ENCODE peak calls at places on chromosomes 2 and 18, in ten cellular contexts. J, F, U, M, R, S, Q, G, T and B are unnamed samples.

GRCh38 chr2:177551989-177552413 is 159.4 kb downstream of the AGPS start:
- DNase-seq in J (no peak), S (no peak), G (peak), R (peak), T (no peak), F (no peak), M (no peak), Q (no peak), U (no peak), B (no peak)

GRCh38 chr2:26988165-26988879 is 17.9 kb downstream of the MAPRE3 start:
- DNase-seq in T (no peak), F (peak), Q (no peak), S (peak), G (no peak), U (no peak), J (no peak), M (no peak), R (no peak), B (no peak)

GRCh38 chr18:73531601-73532000 is 616.0 kb downstream of the FBXO15 start:
- DNase-seq in G (no peak), Q (no peak), R (no peak), T (no peak), J (no peak), S (no peak), M (no peak), F (no peak), U (no peak), B (no peak)

GRCh38 chr2:213266421-213266820 is 17.8 kb upstream of the SPAG16 start:
- DNase-seq in Q (no peak), G (no peak), R (no peak), J (no peak), F (no peak), T (no peak), M (no peak), U (peak), S (no peak), B (no peak)

GRCh38 chr2:100242891-100243670 is 79.2 kb downstream of the LONRF2 start:
- DNase-seq in U (peak), S (peak), T (peak), F (peak), R (no peak), G (peak), J (peak), Q (no peak), M (peak), B (no peak)

GRCh38 chr2:224401641-224402342 is at the start of gene FAM124B:
- DNase-seq in G (no peak), F (peak), M (no peak), S (no peak), J (peak), U (no peak), R (no peak), Q (peak), T (peak), B (peak)

GRCh38 chr2:11508279-11508678 is 25.6 kb upstream of the GREB1 start:
- DNase-seq in F (peak), G (no peak), T (peak), M (no peak), S (peak), U (no peak), R (no peak), J (no peak), Q (no peak), B (no peak)

GRCh38 chr2:138819964-138820363 is 39.8 kb upstream of the NXPH2 start:
- DNase-seq in F (no peak), M (no peak), J (no peak), U (no peak), G (no peak), R (no peak), S (no peak), Q (no peak), T (no peak), B (no peak)

GRCh38 chr18:79402977-79403722 is 7.4 kb downstream of the NFATC1 start:
- DNase-seq in F (no peak), S (peak), T (peak), Q (no peak), J (peak), R (peak), M (no peak), U (no peak), G (no peak), B (peak)

GRCh38 chr2:112784199-112785189 is at the start of gene IL1A:
- DNase-seq in S (peak), G (no peak), T (no peak), F (peak), R (no peak), U (peak), J (no peak), Q (no peak), M (no peak), B (no peak)

GRCh38 chr2:240932001-240932723 is 26.0 kb downstream of the CROCC2 start:
- DNase-seq in G (no peak), R (no peak), Q (no peak), M (no peak), F (no peak), S (no peak), T (peak), U (no peak), J (no peak), B (no peak)

GRCh38 chr2:207256026-207256425 is 90.3 kb upstream of the KLF7 start:
- DNase-seq in S (no peak), R (no peak), M (no peak), J (no peak), T (no peak), G (no peak), U (no peak), Q (no peak), F (no peak), B (no peak)

GRCh38 chr2:46499392-46499785 is 20.0 kb downstream of the TMEM247 start:
- DNase-seq in R (no peak), G (no peak), U (no peak), S (no peak), J (no peak), T (no peak), Q (no peak), F (no peak), M (no peak), B (no peak)

GRCh38 chr18:53153281-53153680 is 813.3 kb downstream of the DCC start:
- DNase-seq in R (peak), J (no peak), T (no peak), M (no peak), S (peak), U (peak), F (no peak), Q (no peak), G (no peak), B (peak)

GRCh38 chr2:150296795-150297546 is 190.5 kb downstream of the RND3 start:
- DNase-seq in R (no peak), U (no peak), Q (no peak), T (no peak), S (peak), J (no peak), G (no peak), M (no peak), F (peak), B (no peak)

GRCh38 chr18:52572036-52572750 is 232.2 kb downstream of the DCC start:
- DNase-seq in R (no peak), T (peak), U (no peak), Q (no peak), G (no peak), J (no peak), M (no peak), F (no peak), S (no peak), B (no peak)

GRCh38 chr2:31997653-31998052 is 13.2 kb downstream of the MEMO1 start:
- DNase-seq in Q (no peak), F (peak), M (no peak), S (no peak), G (no peak), U (no peak), R (no peak), J (no peak), T (no peak), B (no peak)

GRCh38 chr2:31188141-31188540 is 29.2 kb downstream of the CAPN14 start:
- DNase-seq in F (no peak), M (no peak), U (no peak), T (no peak), Q (no peak), R (no peak), S (no peak), G (no peak), J (no peak), B (no peak)

GRCh38 chr18:67973916-67974315 is 457.4 kb upstream of the DSEL start:
- DNase-seq in J (no peak), R (no peak), Q (no peak), F (no peak), G (no peak), S (peak), M (no peak), T (no peak), U (no peak), B (no peak)